ENCODE peak calls at places on chromosomes 3 and 15, in eight cellular contexts. D is RPMI7951; C is RKO; R is T-cell; P is Daoy; B is CD4-positive, alpha-beta T cell; L is OCI-LY7; J is iPS-NIHi11. V is an unnamed sample.

GRCh38 chr15:29668120-29668602 is 154.1 kb downstream of the TJP1 start:
- DNase-seq in B (no peak), R (no peak), D (peak), L (peak), P (peak), J (peak), C (peak), V (peak)

GRCh38 chr15:78263351-78263781 is 996 bp upstream of the DNAJA4 start:
- DNase-seq in J (no peak), R (no peak), D (no peak), C (no peak), L (no peak), B (no peak), P (no peak), V (no peak)

GRCh38 chr3:115698851-115699535 is 75.7 kb downstream of the GAP43 start:
- DNase-seq in P (no peak), J (peak), R (no peak), C (no peak), L (no peak), D (peak), B (no peak), V (no peak)

GRCh38 chr15:100778831-100779288 is 100.8 kb upstream of the ALDH1A3 start:
- DNase-seq in D (no peak), P (peak), J (no peak), B (no peak), L (no peak), C (no peak), R (no peak), V (no peak)

GRCh38 chr15:41848595-41848994 is 9.9 kb downstream of the PLA2G4B start:
- DNase-seq in R (no peak), B (no peak), D (no peak), P (no peak), C (no peak), J (no peak), L (no peak), V (no peak)

GRCh38 chr3:47577583-47578118 is 1.0 kb downstream of the CSPG5 start:
- DNase-seq in B (no peak), R (no peak), D (peak), P (peak), L (no peak), C (no peak), J (peak), V (no peak)

GRCh38 chr3:144031938-144032337 is 60.3 kb downstream of the DIPK2A start:
- DNase-seq in L (no peak), J (no peak), P (no peak), C (no peak), R (no peak), B (no peak), D (peak), V (peak)

GRCh38 chr3:178522200-178523052 is 13.8 kb upstream of the KCNMB2 start:
- DNase-seq in R (no peak), P (no peak), D (no peak), B (no peak), L (no peak), C (no peak), J (no peak), V (no peak)

GRCh38 chr3:110344897-110345767 is 726.5 kb upstream of the NECTIN3 start:
- DNase-seq in R (no peak), B (no peak), J (no peak), L (no peak), P (no peak), C (no peak), D (no peak), V (no peak)

GRCh38 chr3:10445561-10445960 is 59.8 kb downstream of the ATP2B2 start:
- DNase-seq in B (no peak), C (no peak), D (peak), R (no peak), L (no peak), P (peak), J (no peak), V (no peak)

GRCh38 chr3:16455001-16455400 is 58.5 kb downstream of the RFTN1 start:
- DNase-seq in J (no peak), L (no peak), C (no peak), R (no peak), P (no peak), D (no peak), B (no peak), V (no peak)

GRCh38 chr15:75721462-75721922 is 8.8 kb upstream of the CSPG4 start:
- DNase-seq in C (no peak), R (no peak), P (no peak), B (no peak), L (no peak), D (no peak), J (no peak), V (no peak)

GRCh38 chr3:52210550-52211046 is 12.6 kb downstream of the ALAS1 start:
- DNase-seq in D (no peak), B (no peak), C (no peak), J (no peak), P (no peak), R (no peak), L (no peak), V (no peak)

GRCh38 chr3:134291300-134292254 is 40.9 kb upstream of the RYK start:
- DNase-seq in P (peak), D (peak), J (no peak), C (no peak), B (no peak), R (no peak), L (no peak), V (peak)

GRCh38 chr3:13353936-13354542 is 66.1 kb downstream of the NUP210 start:
- DNase-seq in L (no peak), P (no peak), D (peak), J (no peak), C (peak), B (no peak), R (no peak), V (no peak)

GRCh38 chr3:53842436-53843194 is 3.6 kb downstream of the CHDH start:
- DNase-seq in B (no peak), J (peak), P (peak), L (no peak), R (no peak), C (no peak), D (peak), V (no peak)

GRCh38 chr3:38985581-38985980 is 66.2 kb downstream of the SCN11A start:
- DNase-seq in B (no peak), L (no peak), P (no peak), R (no peak), J (no peak), C (no peak), D (peak), V (peak)

GRCh38 chr15:34370129-34370528 is 3.1 kb upstream of the LPCAT4 start:
- DNase-seq in J (no peak), D (no peak), L (no peak), B (no peak), C (no peak), R (no peak), P (no peak), V (no peak)

GRCh38 chr3:49785565-49786356 is 581 bp downstream of the IP6K1 start:
- DNase-seq in B (no peak), R (no peak), C (peak), P (peak), L (peak), J (no peak), D (peak), V (no peak)

GRCh38 chr3:170346481-170347125 is 10.9 kb upstream of the SKIL start:
- DNase-seq in P (peak), B (no peak), D (peak), R (no peak), L (no peak), C (no peak), J (no peak), V (no peak)

GRCh38 chr15:62565620-62566019 is 400.5 kb upstream of the C2CD4B start:
- DNase-seq in J (no peak), D (no peak), R (no peak), B (no peak), P (no peak), C (no peak), L (no peak), V (no peak)

GRCh38 chr15:70752142-70752754 is 11.1 kb downstream of the UACA start:
- DNase-seq in R (no peak), C (no peak), B (no peak), J (no peak), P (no peak), L (no peak), D (no peak), V (no peak)

GRCh38 chr3:67296039-67296892 is 298.2 kb downstream of the KBTBD8 start:
- DNase-seq in J (peak), R (no peak), L (no peak), D (no peak), C (peak), P (no peak), B (no peak), V (no peak)

GRCh38 chr3:141426404-141427034 is 58.2 kb downstream of the ZBTB38 start:
- DNase-seq in L (no peak), R (no peak), B (no peak), J (peak), P (peak), C (no peak), D (peak), V (no peak)

GRCh38 chr3:157174265-157174615 is 14.3 kb upstream of the CCNL1 start:
- DNase-seq in C (no peak), B (no peak), P (peak), R (no peak), J (no peak), D (no peak), L (peak), V (no peak)

GRCh38 chr3:117278424-117279190 is 569.0 kb downstream of the TUSC7 start:
- DNase-seq in L (no peak), R (no peak), C (peak), J (no peak), B (no peak), P (peak), D (no peak), V (peak)

GRCh38 chr3:158725348-158725966 is 6.8 kb downstream of the RARRES1 start:
- DNase-seq in B (no peak), L (no peak), J (no peak), D (peak), P (peak), C (peak), R (no peak), V (peak)

GRCh38 chr3:51311055-51311454 is 74.0 kb upstream of the MANF start:
- DNase-seq in D (peak), J (peak), P (no peak), B (no peak), C (peak), R (no peak), L (peak), V (peak)

GRCh38 chr3:10317961-10318350 is 3.0 kb downstream of the SEC13 start:
- DNase-seq in R (no peak), B (no peak), P (no peak), C (no peak), L (no peak), J (no peak), D (no peak), V (no peak)

GRCh38 chr3:113626513-113627371 is 69.7 kb downstream of the USF3 start:
- DNase-seq in J (peak), C (peak), L (peak), B (no peak), R (no peak), P (peak), D (peak), V (peak)

GRCh38 chr3:150022406-150023238 is 51.9 kb upstream of the PFN2 start:
- DNase-seq in D (peak), P (peak), B (no peak), C (no peak), R (no peak), L (peak), J (no peak), V (no peak)

GRCh38 chr3:110414851-110415250 is 656.8 kb upstream of the NECTIN3 start:
- DNase-seq in P (peak), L (no peak), J (no peak), D (peak), C (no peak), B (no peak), R (no peak), V (peak)

GRCh38 chr15:75347222-75348033 is 589 bp downstream of the NEIL1 start:
- DNase-seq in J (peak), R (peak), L (peak), D (peak), C (peak), P (peak), B (peak), V (no peak)

V was measured in stromal cell of bone marrow.